ENCODE peak calls at places on chromosomes 7 and 10, in eight cellular contexts. J is heart left ventricle, Z is fibroblast of mammary gland, D is HCT116, C is hypothalamus, M is NCI-H1105, H is sciatic nerve, V is esophagus squamous epithelium. A is an unnamed sample.

GRCh38 chr10:972763-973162 is 15.5 kb upstream of the GTPBP4 start:
- DNase-seq in Z (no peak), C (no peak), V (no peak), H (no peak), M (no peak), D (no peak), J (no peak), A (no peak)

GRCh38 chr10:11553773-11554381 is 57.6 kb downstream of the USP6NL start:
- DNase-seq in V (no peak), H (no peak), Z (no peak), D (no peak), J (no peak), M (no peak), C (no peak), A (no peak)

GRCh38 chr10:10994360-10994759 is 23.3 kb upstream of the CELF2 start:
- DNase-seq in D (no peak), J (no peak), M (no peak), Z (no peak), C (no peak), V (no peak), H (no peak), A (no peak)

GRCh38 chr7:43164757-43165156 is 52.3 kb downstream of the HECW1 start:
- DNase-seq in M (no peak), V (no peak), D (peak), Z (peak), H (no peak), C (no peak), J (no peak), A (no peak)

GRCh38 chr10:70378122-70378521 is 4.3 kb downstream of the LRRC20 start:
- DNase-seq in V (no peak), D (peak), H (no peak), Z (peak), M (no peak), C (no peak), J (no peak), A (no peak)

GRCh38 chr10:78932084-78932386 is 136.7 kb upstream of the ZMIZ1 start:
- DNase-seq in M (no peak), H (no peak), D (no peak), J (no peak), C (no peak), Z (no peak), V (no peak), A (no peak)

GRCh38 chr7:100087055-100087750 is 1.6 kb upstream of the COPS6 start:
- DNase-seq in V (no peak), M (no peak), D (no peak), H (no peak), Z (peak), J (no peak), C (no peak), A (no peak)

GRCh38 chr7:144885453-144885852 is 49.6 kb upstream of the TPK1 start:
- DNase-seq in D (no peak), Z (no peak), H (no peak), M (no peak), J (no peak), C (no peak), V (no peak), A (no peak)

GRCh38 chr7:35700327-35700726 is 5.4 kb upstream of the HERPUD2 start:
- DNase-seq in M (no peak), J (no peak), D (no peak), C (no peak), H (no peak), V (no peak), Z (no peak), A (no peak)

GRCh38 chr7:2639151-2639993 is 7.6 kb downstream of the TTYH3 start:
- DNase-seq in Z (no peak), H (no peak), V (no peak), C (no peak), D (no peak), J (peak), M (no peak), A (no peak)

GRCh38 chr7:131424219-131424822 is 96.6 kb downstream of the MKLN1 start:
- DNase-seq in H (no peak), C (no peak), D (peak), M (peak), Z (peak), V (no peak), J (no peak), A (peak)

GRCh38 chr7:6159097-6159483 is 113.3 kb downstream of the CYTH3 start:
- DNase-seq in H (no peak), V (no peak), D (no peak), M (no peak), Z (peak), C (no peak), J (no peak), A (no peak)

GRCh38 chr7:152664636-152665035 is 11.3 kb downstream of the XRCC2 start:
- DNase-seq in H (no peak), C (no peak), V (no peak), M (no peak), D (no peak), Z (no peak), J (no peak), A (no peak)

GRCh38 chr10:71079761-71080380 is 132.5 kb upstream of the UNC5B start:
- DNase-seq in D (no peak), Z (no peak), M (no peak), C (no peak), J (peak), V (no peak), H (peak), A (peak)

GRCh38 chr7:107069457-107069856 is 25.0 kb downstream of the PRKAR2B start:
- DNase-seq in D (no peak), C (no peak), V (no peak), M (no peak), H (no peak), J (no peak), Z (no peak), A (no peak)

GRCh38 chr7:21218155-21218554 is 209.7 kb upstream of the SP4 start:
- DNase-seq in V (no peak), C (no peak), D (no peak), J (no peak), M (no peak), H (no peak), Z (no peak), A (no peak)

GRCh38 chr7:135095450-135095849 is 52.4 kb upstream of the TMEM140 start:
- DNase-seq in H (no peak), D (no peak), C (no peak), M (no peak), Z (no peak), V (no peak), J (no peak), A (no peak)

GRCh38 chr7:44264221-44264956 is 61.0 kb downstream of the CAMK2B start:
- DNase-seq in J (peak), C (no peak), Z (no peak), M (peak), D (no peak), H (no peak), V (no peak), A (peak)

GRCh38 chr7:75868153-75868552 is 10.7 kb upstream of the RHBDD2 start:
- DNase-seq in H (no peak), Z (no peak), M (no peak), D (no peak), J (no peak), V (no peak), C (no peak), A (no peak)

GRCh38 chr7:158495780-158496179 is 91.8 kb downstream of the PTPRN2 start:
- DNase-seq in J (no peak), H (no peak), V (no peak), C (no peak), M (peak), Z (peak), D (peak), A (peak)

GRCh38 chr7:2759736-2760097 is 71.7 kb downstream of the AMZ1 start:
- DNase-seq in M (no peak), D (no peak), Z (no peak), V (no peak), C (no peak), J (no peak), H (no peak), A (no peak)

GRCh38 chr7:159088016-159088865 is 56.4 kb downstream of the VIPR2 start:
- DNase-seq in Z (no peak), H (peak), V (no peak), C (no peak), J (no peak), M (no peak), D (no peak), A (no peak)

GRCh38 chr10:107451047-107451446 is 286.5 kb upstream of the SORCS1 start:
- DNase-seq in M (no peak), D (no peak), J (no peak), Z (no peak), C (no peak), H (no peak), V (no peak), A (no peak)

A was measured in D341Med.